ENCODE peak calls at places on chromosomes 5 and 9, in ten cellular contexts. C is esophagus squamous epithelium, O is ovary, B is tibial nerve, R is heart left ventricle, E is adrenal gland, D is GM12878, V is A549, A is uterus, S is HCT116. P is an unnamed sample.

GRCh38 chr5:172695431-172696054 is 54.5 kb downstream of the NEURL1B start:
- DNase-seq in R (peak; percentile 60), O (no peak), A (no peak), C (no peak), E (no peak), D (no peak), S (no peak), V (no peak), B (no peak), P (no peak)

GRCh38 chr9:95458666-95459065 is 58.1 kb downstream of the PTCH1 start:
- DNase-seq in E (peak; percentile 27), C (no peak), O (no peak), D (no peak), B (no peak), R (no peak), S (no peak), V (no peak), A (no peak), P (no peak)

GRCh38 chr9:68719847-68720246 is 14.8 kb downstream of the PIP5K1B start:
- DNase-seq in R (no peak), D (no peak), E (no peak), V (no peak), S (no peak), A (no peak), B (no peak), C (no peak), O (no peak), P (no peak)

GRCh38 chr9:115109486-115109885 is 8.5 kb downstream of the TNC start:
- DNase-seq in O (no peak), E (no peak), R (no peak), B (no peak), V (peak; percentile 5), C (no peak), S (no peak), A (no peak), D (no peak), P (no peak)

GRCh38 chr5:32100903-32101302 is 73.2 kb downstream of the GOLPH3 start:
- DNase-seq in C (no peak), E (no peak), V (no peak), A (no peak), O (no peak), D (no peak), R (no peak), B (no peak), S (no peak), P (no peak)

GRCh38 chr5:74294231-74294705 is 346.3 kb downstream of the ENC1 start:
- DNase-seq in S (no peak), E (peak; percentile 15), C (no peak), O (no peak), D (peak; percentile 82), V (no peak), R (no peak), B (peak; percentile 17), A (no peak), P (no peak)

GRCh38 chr9:98807070-98807810 is at the start of gene GALNT12:
- DNase-seq in A (no peak), V (peak; percentile 36), R (no peak), B (no peak), O (no peak), D (no peak), S (no peak), C (no peak), E (no peak), P (no peak)

GRCh38 chr9:104836235-104836634 is 72.3 kb downstream of the NIPSNAP3B start:
- DNase-seq in D (no peak), E (no peak), C (no peak), R (no peak), S (no peak), A (no peak), V (no peak), O (no peak), B (no peak), P (no peak)

GRCh38 chr5:61402970-61403369 is 70.9 kb downstream of the ZSWIM6 start:
- DNase-seq in A (no peak), C (no peak), O (no peak), D (no peak), S (no peak), E (no peak), V (no peak), B (no peak), R (no peak), P (no peak)

GRCh38 chr5:141951341-141951781 is 6.6 kb downstream of the PCDH12 start:
- DNase-seq in R (no peak), V (no peak), S (no peak), A (no peak), B (no peak), C (no peak), O (no peak), D (no peak), E (no peak), P (no peak)

GRCh38 chr5:142327111-142327842 is 2.5 kb upstream of the SPRY4 start:
- DNase-seq in V (no peak), S (no peak), E (no peak), A (no peak), O (no peak), C (no peak), R (peak; percentile 37), B (no peak), D (no peak), P (no peak)

GRCh38 chr9:124835026-124835501 is 18.2 kb upstream of the WDR38 start:
- DNase-seq in R (peak; percentile 91), D (no peak), A (peak; percentile 70), E (peak; percentile 74), S (no peak), B (peak; percentile 74), O (peak; percentile 73), V (peak; percentile 46), C (no peak), P (peak; percentile 44)

DNA sequence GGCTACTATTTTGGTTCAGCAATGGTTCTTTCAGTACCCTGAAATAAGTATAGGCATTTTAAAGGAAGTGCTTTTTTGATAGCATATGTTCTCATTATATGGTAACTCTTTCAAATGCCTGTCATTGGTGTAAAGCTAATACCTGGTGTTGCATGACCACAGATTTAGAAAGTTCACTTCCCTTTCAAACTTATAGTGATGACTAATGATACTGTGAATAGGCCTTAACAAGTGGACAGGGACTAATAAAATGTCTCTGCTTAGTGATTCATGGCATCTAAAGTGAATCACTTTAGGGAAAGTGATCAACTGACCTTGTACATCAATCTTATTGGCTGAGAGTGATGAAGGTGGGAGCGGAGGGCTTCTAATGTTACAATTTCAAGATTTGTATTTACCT is 21.6 kb downstream of the MRPL22 start:
- DNase-seq in E (no peak), C (no peak), B (no peak), D (no peak), O (no peak), S (no peak), V (peak; percentile 16), A (no peak), R (no peak), P (no peak)
- TF ChIP-seq POLR2A in E (no peak), C (no peak), B (no peak), D (no peak), O (no peak), S (no peak), V (no peak), A (no peak), R (no peak), P (no peak)

GRCh38 chr5:100706796-100707195 is 171.6 kb downstream of the FAM174A start:
- DNase-seq in R (no peak), A (no peak), S (no peak), O (no peak), V (peak; percentile 29), B (no peak), D (no peak), E (no peak), C (no peak), P (no peak)
- TF ChIP-seq CTCF in R (peak; percentile 28), A (no peak), S (peak; percentile 36), O (no peak), V (no peak), B (peak; percentile 46), D (peak; percentile 13), E (no peak), C (no peak), P (peak; percentile 20)

GRCh38 chr9:109100543-109101201 is 19.1 kb downstream of the TMEM245 start:
- DNase-seq in C (no peak), D (no peak), B (no peak), V (no peak), A (no peak), E (no peak), R (no peak), S (no peak), O (no peak), P (no peak)

GRCh38 chr9:109097156-109097555 is 22.6 kb downstream of the TMEM245 start:
- DNase-seq in D (no peak), E (no peak), V (no peak), C (no peak), A (no peak), R (no peak), O (no peak), B (no peak), S (no peak), P (no peak)

GRCh38 chr9:109098960-109099308 is 20.8 kb downstream of the TMEM245 start:
- DNase-seq in S (no peak), V (no peak), A (no peak), C (no peak), E (peak; percentile 32), O (peak; percentile 42), B (no peak), D (no peak), R (no peak), P (peak; percentile 11)

GRCh38 chr9:109101202-109101595 is 18.5 kb downstream of the TMEM245 start:
- DNase-seq in D (no peak), B (no peak), R (no peak), O (no peak), S (no peak), C (no peak), V (no peak), E (no peak), A (no peak), P (no peak)

DNA sequence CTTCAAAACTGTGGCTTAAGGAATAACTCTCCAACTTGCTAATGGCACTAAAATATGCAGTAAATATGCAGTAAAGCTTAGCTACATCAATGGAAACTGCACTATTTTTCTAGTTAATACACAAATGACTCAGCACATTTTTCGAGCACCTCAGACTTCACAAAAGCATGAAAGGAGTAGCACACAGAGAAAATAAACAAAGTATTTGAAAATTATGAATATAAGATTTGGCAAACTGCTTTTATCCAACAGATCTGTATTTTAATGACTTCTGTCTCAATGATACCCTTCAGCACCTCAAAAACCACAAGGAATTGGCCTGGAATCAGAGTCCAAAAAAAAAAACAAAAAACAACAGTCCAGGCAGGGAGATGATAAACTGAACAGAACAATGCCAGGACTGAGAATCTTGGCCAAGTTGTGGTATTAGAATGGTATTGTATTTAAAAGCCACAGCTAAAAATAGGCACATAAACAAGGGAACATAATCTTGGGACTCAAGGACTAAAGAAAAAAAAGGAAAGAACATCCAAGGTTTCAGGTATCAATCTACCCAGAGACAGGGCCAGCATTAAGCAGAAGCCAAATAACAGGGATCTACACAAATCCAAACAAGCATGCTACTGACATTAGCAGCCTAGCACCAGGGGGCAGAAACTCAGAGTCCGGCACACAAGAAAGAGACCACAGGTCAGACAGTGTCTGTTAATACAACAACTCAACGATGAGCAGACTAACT is 21.4 kb downstream of the TMEM245 start:
- DNase-seq in S (no peak), R (no peak), O (peak; percentile 40), A (no peak), E (peak; percentile 47), V (peak; percentile 68), B (no peak), C (no peak), D (no peak), P (peak; percentile 52)
- H3K27ac ChIP-seq in S (peak overlapping the region; percentile 52), R (peak overlapping the region; percentile 73), O (peak overlapping the region; percentile 14), A (peak overlapping the region; percentile 92), E (peak overlapping the region; percentile 65), V (peak overlapping the region; percentile 85), B (peak overlapping the region; percentile 76), C (peak overlapping the region; percentile 77), D (no peak overlapping the region), P (peak overlapping the region; percentile 51)

GRCh38 chr5:103119765-103120606 is at the start of the genes GIN1 and PPIP5K2:
- DNase-seq in R (peak; percentile 96), O (peak; percentile 93), A (peak; percentile 97), S (peak; percentile 99), C (peak; percentile 83), V (peak; percentile 99), B (peak; percentile 86), E (peak; percentile 97), D (peak; percentile 98), P (peak; percentile 96)
- TF ChIP-seq POLR2A in R (no peak), O (peak; percentile 54), A (peak; percentile 58), S (peak; percentile 42), C (peak; percentile 32), V (peak; percentile 66), B (peak; percentile 23), E (peak; percentile 74), D (peak; percentile 75), P (peak; percentile 76)

P was measured in prostate gland.